ENCODE peak calls at places on chromosomes 13 and 19, in seven cellular contexts. One of them, this sample, is unnamed. For H3K4me1, the result is how much of the 10 kb centered on the place peaks cover.

GRCh38 chr19:38384209-38385027 is 3.4 kb downstream of the GGN start:
- DNase-seq in SK-N-SH: no peak
- DNase-seq in HepG2: peak
- DNase-seq in K562: peak
- DNase-seq in NT2/D1: no peak
- DNase-seq in H1: peak
- DNase-seq in GM12878: no peak
- DNase-seq in this sample: no peak

GRCh38 chr13:33441015-33441414 is 155.5 kb upstream of the STARD13 start:
- DNase-seq in SK-N-SH: peak
- DNase-seq in HepG2: peak
- DNase-seq in K562: no peak
- DNase-seq in NT2/D1: peak
- DNase-seq in H1: no peak
- DNase-seq in GM12878: no peak
- DNase-seq in this sample: peak

GRCh38 chr13:99970761-99971575 is 599 bp downstream of the ZIC5 start:
- DNase-seq in SK-N-SH: peak
- DNase-seq in HepG2: no peak
- DNase-seq in K562: peak
- DNase-seq in NT2/D1: no peak
- DNase-seq in H1: peak
- DNase-seq in GM12878: no peak
- DNase-seq in this sample: no peak

GRCh38 chr13:19156013-19156825 is 25.4 kb downstream of the TUBA3C start:
- DNase-seq in SK-N-SH: no peak
- DNase-seq in HepG2: no peak
- DNase-seq in K562: no peak
- DNase-seq in NT2/D1: no peak
- DNase-seq in H1: no peak
- DNase-seq in GM12878: no peak
- DNase-seq in this sample: no peak

GRCh38 chr13:39159393-39159792 is 121.1 kb downstream of the NHLRC3 start:
- DNase-seq in SK-N-SH: no peak
- DNase-seq in HepG2: no peak
- DNase-seq in K562: no peak
- DNase-seq in NT2/D1: no peak
- DNase-seq in H1: no peak
- DNase-seq in GM12878: no peak
- DNase-seq in this sample: no peak

GRCh38 chr19:4338441-4339350 is at the start of gene STAP2:
- DNase-seq in SK-N-SH: no peak
- DNase-seq in HepG2: peak
- DNase-seq in K562: no peak
- DNase-seq in NT2/D1: no peak
- DNase-seq in H1: peak
- DNase-seq in GM12878: no peak
- DNase-seq in this sample: no peak

GRCh38 chr13:99969934-99970760 is 1.4 kb downstream of the ZIC5 start:
- DNase-seq in SK-N-SH: no peak
- DNase-seq in HepG2: peak
- DNase-seq in K562: peak
- DNase-seq in NT2/D1: no peak
- DNase-seq in H1: peak
- DNase-seq in GM12878: no peak
- DNase-seq in this sample: peak

GRCh38 chr19:2048104-2048958 is 2.7 kb downstream of the MKNK2 start:
- DNase-seq in SK-N-SH: no peak
- DNase-seq in HepG2: no peak
- DNase-seq in K562: no peak
- DNase-seq in NT2/D1: no peak
- DNase-seq in H1: no peak
- DNase-seq in GM12878: no peak
- DNase-seq in this sample: no peak

GRCh38 chr13:77779461-77780272 is 82.2 kb downstream of the SLAIN1 start:
- DNase-seq in SK-N-SH: peak
- DNase-seq in HepG2: peak
- DNase-seq in K562: peak
- DNase-seq in NT2/D1: peak
- DNase-seq in H1: no peak
- DNase-seq in GM12878: peak
- DNase-seq in this sample: peak

GRCh38 chr19:38506723-38507550 is 73.4 kb downstream of the RYR1 start:
- DNase-seq in SK-N-SH: peak
- DNase-seq in HepG2: peak
- DNase-seq in K562: peak
- DNase-seq in NT2/D1: peak
- DNase-seq in H1: peak
- DNase-seq in GM12878: peak
- DNase-seq in this sample: peak

GRCh38 chr13:47437411-47437810 is 540.6 kb upstream of the HTR2A start:
- DNase-seq in SK-N-SH: no peak
- DNase-seq in HepG2: no peak
- DNase-seq in K562: no peak
- DNase-seq in NT2/D1: no peak
- DNase-seq in H1: no peak
- DNase-seq in GM12878: no peak
- DNase-seq in this sample: no peak

GRCh38 chr19:56110515-56111448 is 10.3 kb downstream of the ZNF787 start:
- DNase-seq in SK-N-SH: peak
- DNase-seq in HepG2: peak
- DNase-seq in K562: no peak
- DNase-seq in NT2/D1: no peak
- DNase-seq in H1: no peak
- DNase-seq in GM12878: no peak
- DNase-seq in this sample: no peak

GRCh38 chr19:814108-815078 is 7.4 kb downstream of the PLPPR3 start:
- DNase-seq in SK-N-SH: peak
- DNase-seq in HepG2: no peak
- DNase-seq in K562: no peak
- DNase-seq in NT2/D1: no peak
- DNase-seq in H1: no peak
- DNase-seq in GM12878: no peak
- DNase-seq in this sample: no peak

GRCh38 chr19:9883231-9883758 is 48.2 kb downstream of the PIN1 start:
- DNase-seq in SK-N-SH: no peak
- DNase-seq in HepG2: no peak
- DNase-seq in K562: no peak
- DNase-seq in NT2/D1: peak
- DNase-seq in H1: no peak
- DNase-seq in GM12878: no peak
- DNase-seq in this sample: peak

GRCh38 chr13:51843529-51843928 is 1.4 kb downstream of the TMEM272 start:
- DNase-seq in SK-N-SH: no peak
- DNase-seq in HepG2: no peak
- DNase-seq in K562: no peak
- DNase-seq in NT2/D1: no peak
- DNase-seq in H1: no peak
- DNase-seq in GM12878: no peak
- DNase-seq in this sample: no peak

GRCh38 chr19:13150919-13151604 is 851 bp downstream of the IER2 start:
- DNase-seq in SK-N-SH: no peak
- DNase-seq in HepG2: no peak
- DNase-seq in K562: peak
- DNase-seq in NT2/D1: no peak
- DNase-seq in H1: peak
- DNase-seq in GM12878: no peak
- DNase-seq in this sample: no peak

GRCh38 chr19:43290568-43291359 is 21.4 kb upstream of the PSG9 start:
- DNase-seq in SK-N-SH: no peak
- DNase-seq in HepG2: no peak
- DNase-seq in K562: no peak
- DNase-seq in NT2/D1: peak
- DNase-seq in H1: peak
- DNase-seq in GM12878: no peak
- DNase-seq in this sample: no peak

GRCh38 chr13:95267662-95268369 is 33.4 kb downstream of the ABCC4 start:
- DNase-seq in SK-N-SH: no peak
- DNase-seq in HepG2: peak
- DNase-seq in K562: peak
- DNase-seq in NT2/D1: no peak
- DNase-seq in H1: no peak
- DNase-seq in GM12878: no peak
- DNase-seq in this sample: no peak

GRCh38 chr19:2166741-2167738 is 3.3 kb downstream of the DOT1L start:
- DNase-seq in SK-N-SH: peak
- DNase-seq in HepG2: peak
- DNase-seq in K562: no peak
- DNase-seq in NT2/D1: no peak
- DNase-seq in H1: no peak
- DNase-seq in GM12878: no peak
- DNase-seq in this sample: no peak

GRCh38 chr13:38415233-38415632 is 65.6 kb downstream of the UFM1 start:
- DNase-seq in SK-N-SH: no peak
- DNase-seq in HepG2: no peak
- DNase-seq in K562: no peak
- DNase-seq in NT2/D1: no peak
- DNase-seq in H1: no peak
- DNase-seq in GM12878: peak
- DNase-seq in this sample: no peak

GRCh38 chr19:4640247-4641000 is 1.1 kb downstream of the TNFAIP8L1 start:
- DNase-seq in SK-N-SH: no peak
- DNase-seq in HepG2: peak
- DNase-seq in K562: no peak
- DNase-seq in NT2/D1: no peak
- DNase-seq in H1: no peak
- DNase-seq in GM12878: no peak
- DNase-seq in this sample: no peak

GRCh38 chr13:113836917-113837553 is 26.8 kb downstream of the GAS6 start:
- DNase-seq in SK-N-SH: peak
- DNase-seq in HepG2: no peak
- DNase-seq in K562: no peak
- DNase-seq in NT2/D1: no peak
- DNase-seq in H1: no peak
- DNase-seq in GM12878: no peak
- DNase-seq in this sample: peak

GRCh38 chr13:101520672-101521071 is 68.2 kb downstream of the ITGBL1 start:
- DNase-seq in SK-N-SH: no peak
- DNase-seq in HepG2: no peak
- DNase-seq in K562: no peak
- DNase-seq in NT2/D1: no peak
- DNase-seq in H1: no peak
- DNase-seq in GM12878: no peak
- DNase-seq in this sample: no peak

GRCh38 chr19:4284176-4284958 is 5.3 kb downstream of the SHD start:
- DNase-seq in SK-N-SH: peak
- DNase-seq in HepG2: peak
- DNase-seq in K562: peak
- DNase-seq in NT2/D1: no peak
- DNase-seq in H1: peak
- DNase-seq in GM12878: no peak
- DNase-seq in this sample: peak

GRCh38 chr13:43240278-43240677 is 216.9 kb downstream of the DNAJC15 start:
- DNase-seq in SK-N-SH: no peak
- DNase-seq in HepG2: no peak
- DNase-seq in K562: no peak
- DNase-seq in NT2/D1: no peak
- DNase-seq in H1: no peak
- DNase-seq in GM12878: peak
- DNase-seq in this sample: no peak

GRCh38 chr19:6866646-6867255 is 20.6 kb upstream of the ADGRE1 start:
- DNase-seq in SK-N-SH: no peak
- DNase-seq in HepG2: no peak
- DNase-seq in K562: no peak
- DNase-seq in NT2/D1: no peak
- DNase-seq in H1: no peak
- DNase-seq in GM12878: no peak
- DNase-seq in this sample: no peak
- H3K4me1 ChIP-seq in SK-N-SH: under half
- H3K4me1 ChIP-seq in HepG2: under half
- H3K4me1 ChIP-seq in K562: under half
- H3K4me1 ChIP-seq in NT2/D1: under half
- H3K4me1 ChIP-seq in H1: under half
- H3K4me1 ChIP-seq in GM12878: under half
- H3K4me1 ChIP-seq in this sample: under half

GRCh38 chr19:35249146-35249847 is 495 bp downstream of the LSR start:
- DNase-seq in SK-N-SH: no peak
- DNase-seq in HepG2: no peak
- DNase-seq in K562: peak
- DNase-seq in NT2/D1: no peak
- DNase-seq in H1: no peak
- DNase-seq in GM12878: no peak
- DNase-seq in this sample: no peak
- TF ChIP-seq YY1 in SK-N-SH: no peak
- TF ChIP-seq YY1 in HepG2: no peak
- TF ChIP-seq YY1 in K562: no peak
- TF ChIP-seq YY1 in NT2/D1: no peak
- TF ChIP-seq YY1 in H1: no peak
- TF ChIP-seq YY1 in GM12878: no peak
- TF ChIP-seq YY1 in this sample: no peak

DNA sequence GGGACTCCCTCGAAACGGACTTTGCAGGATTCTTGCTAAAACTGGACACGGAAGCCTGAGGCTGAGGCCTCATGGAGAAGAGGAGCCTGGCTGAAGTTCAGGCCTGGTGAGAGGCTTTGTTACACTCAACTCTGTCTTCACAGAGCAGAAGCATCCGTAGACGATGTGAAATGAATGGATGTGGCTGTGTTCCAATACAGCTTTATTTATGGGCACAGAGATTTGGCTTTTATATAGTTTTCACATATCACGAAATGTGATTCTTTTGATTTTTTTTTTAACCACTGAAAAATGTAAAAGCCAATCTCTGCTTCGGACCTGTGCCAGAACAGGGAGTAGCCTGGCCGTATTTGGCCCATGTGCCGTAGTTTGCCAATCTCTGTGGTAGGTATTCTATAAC is 171.4 kb upstream of the RNF113B start:
- DNase-seq in SK-N-SH: no peak
- DNase-seq in HepG2: no peak
- DNase-seq in K562: no peak
- DNase-seq in NT2/D1: no peak
- DNase-seq in H1: no peak
- DNase-seq in GM12878: no peak
- DNase-seq in this sample: no peak
- H3K4me3 ChIP-seq in SK-N-SH: no peak
- H3K4me3 ChIP-seq in HepG2: no peak
- H3K4me3 ChIP-seq in K562: no peak
- H3K4me3 ChIP-seq in NT2/D1: no peak
- H3K4me3 ChIP-seq in H1: no peak
- H3K4me3 ChIP-seq in GM12878: no peak
- H3K4me3 ChIP-seq in this sample: no peak

GRCh38 chr13:48976677-48977625 is 1.2 kb downstream of the FNDC3A start:
- DNase-seq in SK-N-SH: no peak
- DNase-seq in HepG2: peak
- DNase-seq in K562: no peak
- DNase-seq in NT2/D1: no peak
- DNase-seq in H1: no peak
- DNase-seq in GM12878: no peak
- DNase-seq in this sample: no peak
- H3K4me1 ChIP-seq in SK-N-SH: under half
- H3K4me1 ChIP-seq in HepG2: under half
- H3K4me1 ChIP-seq in K562: under half
- H3K4me1 ChIP-seq in NT2/D1: under half
- H3K4me1 ChIP-seq in H1: under half
- H3K4me1 ChIP-seq in GM12878: under half
- H3K4me1 ChIP-seq in this sample: under half

This sample was measured in HCT116.